ENCODE peak calls at places on chromosomes 11 and 22, in five cellular contexts. X, Z, G, V and M are unnamed samples.

GRCh38 chr11:73538381-73538872 is 59.5 kb downstream of the FAM168A start:
- DNase-seq in X (no peak), Z (no peak), G (no peak), V (no peak), M (no peak)

GRCh38 chr11:132114185-132114584 is 743.8 kb downstream of the NTM start:
- DNase-seq in X (peak), Z (no peak), G (no peak), V (no peak), M (peak)

GRCh38 chr11:47783087-47783610 is 16.0 kb upstream of the FNBP4 start:
- DNase-seq in X (no peak), Z (no peak), G (no peak), V (no peak), M (no peak)

GRCh38 chr22:37472418-37473006 is 13.7 kb downstream of the MFNG start:
- DNase-seq in X (peak), Z (no peak), G (no peak), V (no peak), M (peak)

GRCh38 chr11:70569996-70570692 is 171.8 kb downstream of the CTTN start:
- DNase-seq in X (peak), Z (no peak), G (peak), V (no peak), M (no peak)

GRCh38 chr11:114200785-114201184 is 95.4 kb upstream of the NNMT start:
- DNase-seq in X (no peak), Z (no peak), G (no peak), V (no peak), M (no peak)

GRCh38 chr22:21889251-21889990 is 22.0 kb upstream of the MAPK1 start:
- DNase-seq in X (no peak), Z (no peak), G (no peak), V (no peak), M (no peak)

GRCh38 chr11:90845799-90846198 is 623.0 kb upstream of the CHORDC1 start:
- DNase-seq in X (no peak), Z (no peak), G (no peak), V (no peak), M (no peak)

GRCh38 chr11:71446942-71447688 is 1.1 kb downstream of the DHCR7 start:
- DNase-seq in X (peak), Z (peak), G (peak), V (no peak), M (no peak)

GRCh38 chr11:79482800-79483199 is 42.0 kb upstream of the TENM4 start:
- DNase-seq in X (no peak), Z (no peak), G (no peak), V (no peak), M (no peak)

GRCh38 chr11:11533751-11534150 is 88.1 kb downstream of the GALNT18 start:
- DNase-seq in X (no peak), Z (no peak), G (no peak), V (no peak), M (no peak)

GRCh38 chr22:39748877-39749276 is 144.7 kb downstream of the ENTHD1 start:
- DNase-seq in X (peak), Z (peak), G (no peak), V (no peak), M (peak)

GRCh38 chr11:72349616-72350218 is 84.6 kb downstream of the CLPB start:
- DNase-seq in X (no peak), Z (no peak), G (no peak), V (peak), M (peak)

GRCh38 chr11:74923125-74923524 is 25.8 kb downstream of the XRRA1 start:
- DNase-seq in X (peak), Z (no peak), G (no peak), V (no peak), M (peak)

GRCh38 chr11:134363161-134363560 is 31.4 kb downstream of the GLB1L2 start:
- DNase-seq in X (no peak), Z (no peak), G (peak), V (no peak), M (no peak)

GRCh38 chr11:70707821-70708220 is 309.5 kb downstream of the CTTN start:
- DNase-seq in X (no peak), Z (no peak), G (no peak), V (no peak), M (no peak)

GRCh38 chr11:120652705-120653335 is 141.3 kb downstream of the GRIK4 start:
- DNase-seq in X (no peak), Z (no peak), G (no peak), V (no peak), M (no peak)

GRCh38 chr11:94171693-94172440 is 43.2 kb downstream of the PANX1 start:
- DNase-seq in X (no peak), Z (peak), G (peak), V (no peak), M (peak)

GRCh38 chr11:620201-620600 is 4.5 kb upstream of the IRF7 start:
- DNase-seq in X (no peak), Z (no peak), G (no peak), V (no peak), M (no peak)

GRCh38 chr11:121207485-121208115 is 85.0 kb upstream of the SC5D start:
- DNase-seq in X (no peak), Z (no peak), G (no peak), V (no peak), M (no peak)

GRCh38 chr22:20116376-20116950 is 559 bp downstream of the RANBP1 start:
- DNase-seq in X (no peak), Z (no peak), G (no peak), V (peak), M (no peak)

GRCh38 chr22:35524966-35525686 is 15.5 kb upstream of the RASD2 start:
- DNase-seq in X (no peak), Z (no peak), G (no peak), V (peak), M (no peak)

GRCh38 chr11:72716291-72716690 is 35.9 kb downstream of the ARAP1 start:
- DNase-seq in X (no peak), Z (no peak), G (no peak), V (no peak), M (no peak)

GRCh38 chr11:34468209-34468841 is 29.6 kb downstream of the CAT start:
- DNase-seq in X (peak), Z (peak), G (no peak), V (no peak), M (peak)

GRCh38 chr11:79564288-79564925 is 123.6 kb upstream of the TENM4 start:
- DNase-seq in X (peak), Z (no peak), G (no peak), V (no peak), M (no peak)

GRCh38 chr22:41360126-41360525 is 21.6 kb upstream of the TEF start:
- DNase-seq in X (no peak), Z (no peak), G (no peak), V (peak), M (no peak)

GRCh38 chr11:116257092-116257491 is 515.7 kb downstream of the BUD13 start:
- DNase-seq in X (peak), Z (no peak), G (no peak), V (no peak), M (no peak)

GRCh38 chr11:116691779-116692178 is 81.0 kb downstream of the BUD13 start:
- DNase-seq in X (peak), Z (peak), G (peak), V (no peak), M (peak)

GRCh38 chr11:126366064-126366822 is 10.8 kb downstream of the ST3GAL4 start:
- DNase-seq in X (no peak), Z (no peak), G (peak), V (peak), M (no peak)

GRCh38 chr11:134576286-134576685 is 164.2 kb upstream of the B3GAT1 start:
- DNase-seq in X (no peak), Z (no peak), G (no peak), V (no peak), M (no peak)

GRCh38 chr11:45543808-45544422 is 121.5 kb downstream of the CHST1 start:
- DNase-seq in X (no peak), Z (no peak), G (no peak), V (no peak), M (no peak)

GRCh38 chr11:69300124-69301032 is 6.4 kb downstream of the MYEOV start:
- DNase-seq in X (no peak), Z (peak), G (no peak), V (no peak), M (peak)

GRCh38 chr11:86066033-86066432 is 2.9 kb downstream of the PICALM start:
- DNase-seq in X (no peak), Z (no peak), G (no peak), V (no peak), M (no peak)

GRCh38 chr22:23305922-23306374 is 125.6 kb downstream of the BCR start:
- DNase-seq in X (no peak), Z (peak), G (no peak), V (peak), M (no peak)

GRCh38 chr11:13923182-13923581 is 39.3 kb upstream of the SPON1 start:
- DNase-seq in X (no peak), Z (no peak), G (no peak), V (no peak), M (no peak)

GRCh38 chr11:96339704-96340554 is 3.1 kb downstream of the MAML2 start:
- DNase-seq in X (no peak), Z (no peak), G (no peak), V (no peak), M (no peak)

GRCh38 chr11:17389205-17389956 is 922 bp upstream of the KCNJ11 start:
- DNase-seq in X (peak), Z (no peak), G (peak), V (peak), M (peak)
- H3K4me3 ChIP-seq in X (peak), Z (peak), G (peak), V (peak), M (peak)

GRCh38 chr11:68258363-68258765 is 13.4 kb downstream of the C11orf24 start:
- DNase-seq in X (no peak), Z (no peak), G (no peak), V (no peak), M (no peak)

GRCh38 chr11:68254421-68254820 is 17.4 kb downstream of the C11orf24 start:
- DNase-seq in X (no peak), Z (no peak), G (no peak), V (no peak), M (no peak)

GRCh38 chr11:68255526-68255925 is 16.2 kb downstream of the C11orf24 start:
- DNase-seq in X (no peak), Z (no peak), G (no peak), V (no peak), M (no peak)

GRCh38 chr11:68257477-68258362 is 14.1 kb downstream of the C11orf24 start:
- DNase-seq in X (peak), Z (peak), G (peak), V (peak), M (peak)

GRCh38 chr11:68256331-68256741 is 15.4 kb downstream of the C11orf24 start:
- DNase-seq in X (no peak), Z (peak), G (no peak), V (peak), M (no peak)
- H3K4me3 ChIP-seq in X (no peak), Z (no peak), G (no peak), V (no peak), M (no peak)

DNA sequence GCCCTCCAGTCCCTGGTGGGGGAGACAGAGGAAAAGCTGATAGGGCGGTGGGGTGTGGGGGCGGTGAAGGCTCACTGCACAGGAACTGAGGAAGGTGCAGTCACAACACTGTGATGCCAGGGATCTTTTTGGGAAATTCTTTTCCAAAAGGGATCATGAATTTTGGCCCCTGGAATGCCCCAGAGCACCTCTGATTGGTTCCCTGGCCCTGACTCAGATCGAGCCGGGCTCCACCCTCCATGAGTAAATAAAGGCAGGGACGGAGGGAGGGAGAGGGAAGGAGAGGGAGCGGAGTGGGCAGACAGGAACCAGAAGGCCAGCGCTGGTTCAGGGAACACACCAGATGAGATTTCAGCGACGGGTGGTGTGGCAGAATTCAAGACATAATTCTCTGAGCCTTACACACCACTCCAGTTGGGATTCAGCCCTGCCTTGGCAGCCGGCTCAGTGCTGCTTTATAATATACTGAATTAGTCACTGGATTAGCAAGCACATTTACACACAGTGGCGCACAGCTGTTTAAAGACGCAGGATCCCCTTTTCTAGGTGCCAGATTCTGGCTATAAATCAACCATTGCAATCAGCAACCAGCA is 80.3 kb downstream of the ETS1 start:
- DNase-seq in X (peak), Z (peak), G (peak), V (peak), M (peak)
- H3K4me3 ChIP-seq in X (peak), Z (peak), G (no peak), V (peak), M (peak)

GRCh38 chr11:62689421-62690183 is at the start of gene LRRN4CL:
- DNase-seq in X (no peak), Z (peak), G (no peak), V (peak), M (peak)
- H3K4me3 ChIP-seq in X (no peak), Z (peak), G (no peak), V (peak), M (no peak)

GRCh38 chr11:64759131-64759721 is 548 bp downstream of the PYGM start:
- DNase-seq in X (no peak), Z (no peak), G (peak), V (no peak), M (no peak)
- H3K4me3 ChIP-seq in X (no peak), Z (no peak), G (no peak), V (peak), M (no peak)

DNA sequence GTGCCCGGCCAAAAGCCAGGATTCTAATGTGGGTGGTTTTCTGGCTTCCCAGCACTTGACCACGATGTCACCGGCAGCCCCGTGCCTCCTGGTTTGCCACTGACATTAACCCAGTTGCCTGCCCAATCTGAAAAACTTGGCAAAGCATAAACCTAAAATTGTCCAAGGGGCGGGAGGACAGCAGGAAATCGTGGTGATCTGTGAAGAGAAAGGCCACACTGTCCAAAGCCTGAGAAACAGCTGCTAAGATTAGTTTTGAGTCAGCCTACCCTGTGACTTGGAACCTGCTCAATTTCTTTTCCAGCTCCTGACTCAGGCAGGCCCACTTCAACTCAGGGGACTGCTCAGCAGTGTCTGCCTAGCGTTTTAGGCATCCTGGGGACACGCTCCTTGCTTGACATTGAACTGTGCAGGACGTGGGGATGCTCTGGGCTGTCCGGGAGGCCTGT is 8.2 kb upstream of the F2 start:
- DNase-seq in X (peak), Z (peak), G (no peak), V (peak), M (peak)
- H3K4me3 ChIP-seq in X (no peak), Z (no peak), G (no peak), V (no peak), M (no peak)

DNA sequence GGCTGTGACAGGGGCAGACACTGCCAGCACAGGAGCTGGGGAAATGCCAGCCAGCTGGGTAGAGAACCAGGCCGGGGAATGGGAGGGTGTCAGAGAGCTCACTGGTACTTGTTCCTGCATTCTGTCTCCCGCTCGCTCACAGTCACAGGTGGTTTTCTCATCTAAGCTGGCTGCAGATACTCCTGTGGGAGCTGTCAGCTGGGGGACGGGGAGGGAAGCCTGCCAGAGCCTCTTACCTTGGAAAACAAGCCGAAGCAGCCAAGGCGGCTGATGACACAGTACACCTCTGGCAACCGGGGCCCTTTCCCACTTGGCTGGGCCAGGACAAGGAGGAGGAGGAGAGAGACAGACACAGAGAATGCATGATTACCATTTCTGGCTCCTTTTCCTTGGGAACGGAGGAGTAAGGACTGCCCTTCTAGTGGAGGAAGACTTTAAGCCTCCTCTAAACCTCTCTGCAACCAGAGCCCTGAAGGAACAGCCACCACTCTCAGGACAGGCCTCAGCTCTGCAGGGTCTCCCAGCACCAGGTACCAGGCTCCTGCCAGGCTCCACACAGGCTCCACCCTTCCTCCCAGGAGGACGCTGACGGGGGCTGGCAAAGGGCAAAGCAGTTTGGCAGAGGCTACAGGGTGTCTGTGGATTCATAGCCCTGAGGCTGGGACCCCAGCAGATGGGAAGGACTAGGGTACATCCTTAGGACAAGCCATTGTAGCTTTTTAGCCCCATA is 25.1 kb downstream of the RPL27A start:
- DNase-seq in X (no peak), Z (no peak), G (peak), V (peak), M (no peak)
- H3K4me3 ChIP-seq in X (no peak), Z (no peak), G (no peak), V (peak), M (no peak)